ENCODE peak calls at places on chromosome 9, in six cellular contexts. One of them, this sample, is unnamed.

GRCh38 chr9:138010274-138010800 is 132.8 kb downstream of the CACNA1B start:
- DNase-seq in HCT116: no peak
- DNase-seq in DND-41: no peak
- DNase-seq in fibroblast of lung: no peak
- DNase-seq in K562: peak
- DNase-seq in PC-3: no peak
- DNase-seq in this sample: no peak

GRCh38 chr9:105132576-105132975 is 111.9 kb upstream of the SLC44A1 start:
- DNase-seq in HCT116: peak
- DNase-seq in DND-41: no peak
- DNase-seq in fibroblast of lung: peak
- DNase-seq in K562: no peak
- DNase-seq in PC-3: peak
- DNase-seq in this sample: no peak

GRCh38 chr9:129615407-129616285 is 5.3 kb downstream of the C9orf50 start:
- DNase-seq in HCT116: no peak
- DNase-seq in DND-41: no peak
- DNase-seq in fibroblast of lung: no peak
- DNase-seq in K562: no peak
- DNase-seq in PC-3: no peak
- DNase-seq in this sample: no peak

GRCh38 chr9:136220017-136220729 is 15.2 kb upstream of the LHX3 start:
- DNase-seq in HCT116: no peak
- DNase-seq in DND-41: peak
- DNase-seq in fibroblast of lung: peak
- DNase-seq in K562: peak
- DNase-seq in PC-3: peak
- DNase-seq in this sample: no peak

GRCh38 chr9:86843182-86843581 is 104.1 kb downstream of the GAS1 start:
- DNase-seq in HCT116: no peak
- DNase-seq in DND-41: no peak
- DNase-seq in fibroblast of lung: peak
- DNase-seq in K562: no peak
- DNase-seq in PC-3: no peak
- DNase-seq in this sample: no peak

GRCh38 chr9:116112236-116112635 is 41.4 kb upstream of the PAPPA start:
- DNase-seq in HCT116: no peak
- DNase-seq in DND-41: no peak
- DNase-seq in fibroblast of lung: peak
- DNase-seq in K562: no peak
- DNase-seq in PC-3: peak
- DNase-seq in this sample: no peak

GRCh38 chr9:125409637-125410521 is 148.3 kb downstream of the GAPVD1 start:
- DNase-seq in HCT116: peak
- DNase-seq in DND-41: peak
- DNase-seq in fibroblast of lung: no peak
- DNase-seq in K562: peak
- DNase-seq in PC-3: peak
- DNase-seq in this sample: no peak

GRCh38 chr9:23088932-23089364 is 642.3 kb downstream of the DMRTA1 start:
- DNase-seq in HCT116: no peak
- DNase-seq in DND-41: no peak
- DNase-seq in fibroblast of lung: no peak
- DNase-seq in K562: no peak
- DNase-seq in PC-3: peak
- DNase-seq in this sample: no peak

GRCh38 chr9:77977210-77977611 is 54.4 kb downstream of the GNAQ start:
- DNase-seq in HCT116: peak
- DNase-seq in DND-41: peak
- DNase-seq in fibroblast of lung: peak
- DNase-seq in K562: peak
- DNase-seq in PC-3: no peak
- DNase-seq in this sample: no peak

DNA sequence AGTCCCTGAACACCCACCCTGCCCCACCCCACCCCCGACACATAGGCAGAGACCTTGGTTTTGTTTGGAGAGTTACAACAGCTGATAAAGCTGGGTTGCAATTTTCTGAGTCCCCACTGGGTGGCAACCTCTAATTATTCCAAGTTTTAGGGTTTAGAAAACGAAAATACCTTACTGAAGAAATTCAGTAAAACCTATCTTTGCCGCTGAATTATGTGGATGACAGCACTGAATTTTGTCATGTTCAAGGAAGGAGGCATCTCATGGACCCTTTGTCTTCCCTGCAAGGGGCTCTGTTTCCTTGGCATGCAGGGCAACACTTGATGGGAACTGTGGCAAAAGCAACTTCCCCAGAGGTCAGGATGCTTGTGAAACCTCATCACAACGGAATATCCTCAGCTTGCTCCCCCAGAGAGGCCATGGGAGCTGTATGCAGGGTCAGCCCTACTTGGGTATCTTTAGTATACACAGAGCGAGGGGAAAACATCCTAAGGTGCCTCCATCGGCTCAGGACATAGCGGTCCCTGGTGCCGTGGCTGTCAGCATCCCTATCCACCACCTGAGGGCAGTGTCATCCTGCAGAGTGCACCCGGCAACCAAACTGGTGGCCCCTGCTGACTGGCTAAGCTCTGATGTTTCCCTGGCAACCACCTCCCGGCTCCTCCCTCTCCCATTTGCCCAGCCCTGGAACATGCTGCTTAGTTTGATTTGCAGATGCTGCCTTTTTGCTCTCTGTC is 123.1 kb downstream of the RXRA start:
- DNase-seq in HCT116: peak
- DNase-seq in DND-41: peak
- DNase-seq in fibroblast of lung: peak
- DNase-seq in K562: peak
- DNase-seq in PC-3: peak
- DNase-seq in this sample: peak
- H3K9ac ChIP-seq in HCT116: no peak
- H3K9ac ChIP-seq in DND-41: no peak
- H3K9ac ChIP-seq in fibroblast of lung: no peak
- H3K9ac ChIP-seq in K562: no peak
- H3K9ac ChIP-seq in PC-3: no peak
- H3K9ac ChIP-seq in this sample: no peak

GRCh38 chr9:134210908-134211810 is 46.8 kb upstream of the RNU6ATAC start:
- DNase-seq in HCT116: no peak
- DNase-seq in DND-41: no peak
- DNase-seq in fibroblast of lung: no peak
- DNase-seq in K562: no peak
- DNase-seq in PC-3: no peak
- DNase-seq in this sample: no peak
- H3K27ac ChIP-seq in HCT116: no peak
- H3K27ac ChIP-seq in DND-41: no peak
- H3K27ac ChIP-seq in fibroblast of lung: no peak
- H3K27ac ChIP-seq in K562: no peak
- H3K27ac ChIP-seq in PC-3: no peak
- H3K27ac ChIP-seq in this sample: no peak

DNA sequence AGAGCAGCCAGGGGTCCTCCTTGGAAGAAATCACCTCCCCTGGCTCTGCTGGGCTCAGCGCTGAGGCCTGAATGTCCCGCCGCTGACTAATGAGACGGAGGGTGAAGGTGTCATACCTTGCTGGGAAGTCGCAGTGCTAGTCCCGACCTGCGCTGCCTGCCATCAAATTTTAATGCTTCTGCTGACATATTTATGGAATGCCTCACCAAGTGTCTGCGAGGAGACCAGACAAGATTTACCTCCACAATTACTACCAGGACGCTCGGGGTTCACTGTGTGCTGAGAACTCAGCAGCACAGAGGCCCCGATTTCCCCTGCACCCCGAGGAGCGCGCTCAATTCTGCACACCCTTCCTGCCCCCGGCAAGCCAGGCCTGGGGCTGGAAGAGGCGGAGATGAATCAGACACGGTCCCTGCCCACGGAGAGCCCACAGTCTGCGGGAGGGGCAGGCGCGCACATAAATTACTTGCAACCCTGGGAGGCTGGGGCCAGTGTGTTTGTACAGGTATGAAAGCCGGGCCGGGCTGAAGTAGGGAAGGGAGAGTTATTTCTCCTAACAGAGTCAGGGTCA is 175.2 kb downstream of the PAX5 start:
- DNase-seq in HCT116: no peak
- DNase-seq in DND-41: no peak
- DNase-seq in fibroblast of lung: no peak
- DNase-seq in K562: no peak
- DNase-seq in PC-3: no peak
- DNase-seq in this sample: no peak
- TF ChIP-seq EZH2 in HCT116: no peak
- TF ChIP-seq EZH2 in DND-41: no peak
- TF ChIP-seq EZH2 in fibroblast of lung: no peak
- TF ChIP-seq EZH2 in K562: no peak
- TF ChIP-seq EZH2 in PC-3: no peak
- TF ChIP-seq EZH2 in this sample: no peak

DNA sequence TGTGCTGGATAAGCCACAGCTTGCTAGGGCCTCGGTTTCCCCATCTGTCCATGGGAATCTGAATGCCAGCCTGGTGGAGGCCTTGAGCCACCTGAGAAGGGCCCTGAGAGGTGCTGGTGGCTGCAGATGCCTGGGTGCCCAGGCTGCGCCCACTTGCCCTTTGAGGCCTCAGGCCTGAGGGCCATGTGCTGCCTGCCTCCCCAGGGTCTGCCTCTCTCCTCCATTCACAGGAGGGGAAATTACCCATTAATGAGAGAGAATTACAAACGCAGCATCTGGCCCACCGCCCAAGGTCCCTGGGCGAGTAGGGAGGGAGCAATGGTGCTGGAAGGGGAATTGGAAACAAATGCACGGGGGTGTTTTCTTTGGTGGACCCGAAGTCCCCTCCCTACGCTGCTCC is 59.6 kb downstream of the BARX1 start:
- DNase-seq in HCT116: no peak
- DNase-seq in DND-41: no peak
- DNase-seq in fibroblast of lung: no peak
- DNase-seq in K562: no peak
- DNase-seq in PC-3: no peak
- DNase-seq in this sample: no peak
- H3K9ac ChIP-seq in HCT116: no peak
- H3K9ac ChIP-seq in DND-41: no peak
- H3K9ac ChIP-seq in fibroblast of lung: no peak
- H3K9ac ChIP-seq in K562: no peak
- H3K9ac ChIP-seq in PC-3: no peak
- H3K9ac ChIP-seq in this sample: no peak

DNA sequence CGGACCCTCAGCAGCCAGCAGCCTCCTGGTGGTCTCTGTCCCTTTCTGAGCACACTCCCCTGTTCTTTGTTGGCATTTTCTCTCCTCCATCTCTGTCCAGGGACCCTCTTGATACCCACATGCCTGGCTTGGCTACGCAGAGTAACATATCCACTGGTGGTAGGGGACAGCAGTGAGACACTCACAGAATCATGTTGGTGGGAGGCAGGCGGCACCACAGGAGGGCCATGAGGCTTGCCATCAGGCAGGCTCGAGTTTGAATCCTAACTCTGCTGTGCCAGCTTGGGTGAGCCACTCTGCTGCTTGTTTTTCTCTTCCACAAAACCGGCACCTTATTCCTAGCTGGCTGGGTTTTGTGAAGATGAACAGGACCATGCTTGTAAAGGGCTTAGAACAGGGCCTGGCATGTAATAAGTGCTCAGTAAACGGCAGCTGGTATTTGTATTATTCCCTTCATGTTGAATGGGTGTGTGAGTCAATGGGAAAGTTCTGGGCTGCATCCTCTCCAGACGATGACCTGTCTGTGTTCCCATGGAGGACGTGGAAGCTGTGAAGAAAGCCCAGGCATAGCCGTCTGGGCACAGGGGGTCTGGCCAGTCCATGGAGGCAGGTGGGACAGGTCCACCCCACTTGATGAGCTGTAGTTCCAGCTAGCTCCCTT is 2.3 kb downstream of the COL27A1 start:
- DNase-seq in HCT116: no peak
- DNase-seq in DND-41: no peak
- DNase-seq in fibroblast of lung: no peak
- DNase-seq in K562: no peak
- DNase-seq in PC-3: no peak
- DNase-seq in this sample: no peak
- H3K27ac ChIP-seq in HCT116: no peak
- H3K27ac ChIP-seq in DND-41: no peak
- H3K27ac ChIP-seq in fibroblast of lung: no peak
- H3K27ac ChIP-seq in K562: no peak
- H3K27ac ChIP-seq in PC-3: no peak
- H3K27ac ChIP-seq in this sample: no peak

GRCh38 chr9:120928720-120929389 is 2.3 kb upstream of the TRAF1 start:
- DNase-seq in HCT116: no peak
- DNase-seq in DND-41: peak
- DNase-seq in fibroblast of lung: no peak
- DNase-seq in K562: no peak
- DNase-seq in PC-3: no peak
- DNase-seq in this sample: no peak
- TF ChIP-seq EZH2 in HCT116: no peak
- TF ChIP-seq EZH2 in DND-41: no peak
- TF ChIP-seq EZH2 in fibroblast of lung: no peak
- TF ChIP-seq EZH2 in K562: no peak
- TF ChIP-seq EZH2 in PC-3: no peak
- TF ChIP-seq EZH2 in this sample: no peak

DNA sequence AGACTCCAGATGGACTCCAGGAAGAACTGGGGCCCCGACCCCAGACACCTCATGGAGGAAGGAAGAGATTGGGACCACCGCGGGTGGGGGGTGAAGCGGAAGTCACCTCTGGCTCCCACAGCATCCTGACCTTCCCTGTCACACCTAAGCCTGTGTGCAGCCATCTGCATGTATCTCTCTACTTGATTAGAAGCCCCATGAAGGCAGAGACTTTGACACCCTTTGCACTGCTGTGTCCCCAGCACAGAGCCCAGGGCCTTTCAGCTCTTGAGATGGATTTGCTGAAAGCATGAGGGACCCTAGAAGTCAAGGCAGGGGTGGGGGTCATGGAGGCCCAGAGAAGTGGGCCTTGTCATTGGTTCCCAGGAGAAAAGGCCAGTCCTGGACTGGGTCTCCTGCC is 2.8 kb upstream of the ENG start:
- DNase-seq in HCT116: no peak
- DNase-seq in DND-41: no peak
- DNase-seq in fibroblast of lung: no peak
- DNase-seq in K562: no peak
- DNase-seq in PC-3: no peak
- DNase-seq in this sample: no peak
- H3K9ac ChIP-seq in HCT116: no peak
- H3K9ac ChIP-seq in DND-41: no peak
- H3K9ac ChIP-seq in fibroblast of lung: no peak
- H3K9ac ChIP-seq in K562: peak
- H3K9ac ChIP-seq in PC-3: no peak
- H3K9ac ChIP-seq in this sample: no peak

This sample was measured in SK-N-MC.